ENCODE peak calls at places on chromosomes 13 and 19, in eight cellular contexts. E is left ventricle myocardium inferior, Z is ecto neural progenitor cell, F is hippocampal formation, I is NCI-H510A, G is brain pericyte, W is GDM1, Q is myocyte. O is an unnamed sample.

GRCh38 chr13:98483636-98484288 is 93.1 kb downstream of the STK24 start:
- DNase-seq in E (no peak), Z (no peak), F (no peak), I (no peak), G (peak; percentile 47), W (no peak), Q (no peak), O (no peak)

GRCh38 chr13:83880275-83881027 is 1.8 kb downstream of the SLITRK1 start:
- DNase-seq in E (no peak), Z (peak; percentile 51), F (no peak), I (no peak), G (no peak), W (no peak), Q (no peak), O (no peak)

GRCh38 chr13:113667771-113668490 is 912 bp downstream of the GRK1 start:
- DNase-seq in E (peak; percentile 11), Z (no peak), F (no peak), I (no peak), G (no peak), W (no peak), Q (no peak), O (no peak)

GRCh38 chr13:114057131-114058050 is 75.0 kb downstream of the RASA3 start:
- DNase-seq in E (no peak), Z (no peak), F (no peak), I (no peak), G (no peak), W (peak; percentile 25), Q (no peak), O (no peak)

GRCh38 chr19:4910594-4911273 is 1.4 kb downstream of the UHRF1 start:
- DNase-seq in E (no peak), Z (no peak), F (no peak), I (peak; percentile 85), G (no peak), W (peak; percentile 78), Q (peak; percentile 83), O (peak; percentile 65)

GRCh38 chr13:33388254-33388998 is 102.9 kb upstream of the STARD13 start:
- DNase-seq in E (no peak), Z (no peak), F (no peak), I (no peak), G (no peak), W (no peak), Q (peak; percentile 58), O (no peak)

GRCh38 chr13:109110159-109110558 is 480.7 kb downstream of the MYO16 start:
- DNase-seq in E (no peak), Z (no peak), F (no peak), I (no peak), G (no peak), W (no peak), Q (no peak), O (no peak)

GRCh38 chr13:39600766-39601165 is 2.2 kb downstream of the LHFPL6 start:
- DNase-seq in E (peak; percentile 60), Z (peak; percentile 61), F (no peak), I (no peak), G (no peak), W (no peak), Q (no peak), O (no peak)

GRCh38 chr19:55487884-55488687 is at the start of gene SSC5D:
- DNase-seq in E (no peak), Z (no peak), F (peak; percentile 28), I (no peak), G (no peak), W (peak; percentile 11), Q (peak; percentile 38), O (peak; percentile 72)

GRCh38 chr13:51093574-51093973 is 17.5 kb downstream of the C13orf42 start:
- DNase-seq in E (no peak), Z (no peak), F (no peak), I (no peak), G (no peak), W (no peak), Q (no peak), O (no peak)